ENCODE peak calls at places on chromosomes 6 and 20, in nine cellular contexts. One of them, this sample, is unnamed.

GRCh38 chr6:125157280-125157679 is 3.7 kb downstream of the TPD52L1 start:
- DNase-seq in Peyer's patch: no peak
- DNase-seq in BJ: no peak
- DNase-seq in suprapubic skin: no peak
- DNase-seq in left lung: no peak
- DNase-seq in SK-N-SH: no peak
- DNase-seq in cardiac fibroblast: no peak
- DNase-seq in NB4: no peak
- DNase-seq in cardiac muscle cell: no peak
- DNase-seq in this sample: no peak

GRCh38 chr6:29553268-29554057 is 6.1 kb downstream of the UBD start:
- DNase-seq in Peyer's patch: no peak
- DNase-seq in BJ: no peak
- DNase-seq in suprapubic skin: no peak
- DNase-seq in left lung: peak; percentile 71
- DNase-seq in SK-N-SH: peak; percentile 53
- DNase-seq in cardiac fibroblast: peak; percentile 57
- DNase-seq in NB4: peak; percentile 9
- DNase-seq in cardiac muscle cell: peak; percentile 84
- DNase-seq in this sample: peak; percentile 64

GRCh38 chr6:170132011-170132521 is 158.8 kb downstream of the DLL1 start:
- DNase-seq in Peyer's patch: no peak
- DNase-seq in BJ: no peak
- DNase-seq in suprapubic skin: no peak
- DNase-seq in left lung: peak; percentile 21
- DNase-seq in SK-N-SH: no peak
- DNase-seq in cardiac fibroblast: no peak
- DNase-seq in NB4: no peak
- DNase-seq in cardiac muscle cell: no peak
- DNase-seq in this sample: no peak

GRCh38 chr6:35473075-35473848 is 5.1 kb downstream of the RPL10A start:
- DNase-seq in Peyer's patch: no peak
- DNase-seq in BJ: no peak
- DNase-seq in suprapubic skin: no peak
- DNase-seq in left lung: no peak
- DNase-seq in SK-N-SH: no peak
- DNase-seq in cardiac fibroblast: no peak
- DNase-seq in NB4: peak; percentile 62
- DNase-seq in cardiac muscle cell: no peak
- DNase-seq in this sample: no peak

GRCh38 chr6:16819752-16820151 is 58.5 kb upstream of the ATXN1 start:
- DNase-seq in Peyer's patch: no peak
- DNase-seq in BJ: no peak
- DNase-seq in suprapubic skin: no peak
- DNase-seq in left lung: no peak
- DNase-seq in SK-N-SH: no peak
- DNase-seq in cardiac fibroblast: peak; percentile 20
- DNase-seq in NB4: peak; percentile 39
- DNase-seq in cardiac muscle cell: no peak
- DNase-seq in this sample: peak; percentile 20

GRCh38 chr6:118403036-118403435 is 145.1 kb upstream of the PLN start:
- DNase-seq in Peyer's patch: no peak
- DNase-seq in BJ: peak; percentile 9
- DNase-seq in suprapubic skin: no peak
- DNase-seq in left lung: no peak
- DNase-seq in SK-N-SH: no peak
- DNase-seq in cardiac fibroblast: no peak
- DNase-seq in NB4: no peak
- DNase-seq in cardiac muscle cell: no peak
- DNase-seq in this sample: no peak

GRCh38 chr20:57561356-57562279 is 708 bp downstream of the PCK1 start:
- DNase-seq in Peyer's patch: no peak
- DNase-seq in BJ: no peak
- DNase-seq in suprapubic skin: no peak
- DNase-seq in left lung: no peak
- DNase-seq in SK-N-SH: no peak
- DNase-seq in cardiac fibroblast: no peak
- DNase-seq in NB4: no peak
- DNase-seq in cardiac muscle cell: no peak
- DNase-seq in this sample: no peak

GRCh38 chr6:87040729-87041128 is 54.2 kb downstream of the CGA start:
- DNase-seq in Peyer's patch: no peak
- DNase-seq in BJ: no peak
- DNase-seq in suprapubic skin: no peak
- DNase-seq in left lung: no peak
- DNase-seq in SK-N-SH: no peak
- DNase-seq in cardiac fibroblast: no peak
- DNase-seq in NB4: no peak
- DNase-seq in cardiac muscle cell: no peak
- DNase-seq in this sample: no peak

GRCh38 chr6:13454286-13455221 is 32.8 kb downstream of the GFOD1 start:
- DNase-seq in Peyer's patch: no peak
- DNase-seq in BJ: no peak
- DNase-seq in suprapubic skin: peak; percentile 80
- DNase-seq in left lung: peak; percentile 67
- DNase-seq in SK-N-SH: peak; percentile 42
- DNase-seq in cardiac fibroblast: peak; percentile 48
- DNase-seq in NB4: peak; percentile 87
- DNase-seq in cardiac muscle cell: peak; percentile 61
- DNase-seq in this sample: peak; percentile 58

GRCh38 chr6:118252474-118252873 is 295.6 kb upstream of the PLN start:
- DNase-seq in Peyer's patch: no peak
- DNase-seq in BJ: no peak
- DNase-seq in suprapubic skin: no peak
- DNase-seq in left lung: no peak
- DNase-seq in SK-N-SH: no peak
- DNase-seq in cardiac fibroblast: no peak
- DNase-seq in NB4: peak; percentile 32
- DNase-seq in cardiac muscle cell: no peak
- DNase-seq in this sample: no peak

GRCh38 chr6:158894192-158894591 is 75.0 kb upstream of the EZR start:
- DNase-seq in Peyer's patch: no peak
- DNase-seq in BJ: peak; percentile 74
- DNase-seq in suprapubic skin: no peak
- DNase-seq in left lung: no peak
- DNase-seq in SK-N-SH: no peak
- DNase-seq in cardiac fibroblast: peak; percentile 83
- DNase-seq in NB4: no peak
- DNase-seq in cardiac muscle cell: peak; percentile 84
- DNase-seq in this sample: peak; percentile 84

GRCh38 chr6:90502866-90503407 is 83.9 kb downstream of the MAP3K7 start:
- DNase-seq in Peyer's patch: no peak
- DNase-seq in BJ: no peak
- DNase-seq in suprapubic skin: no peak
- DNase-seq in left lung: no peak
- DNase-seq in SK-N-SH: no peak
- DNase-seq in cardiac fibroblast: no peak
- DNase-seq in NB4: peak; percentile 42
- DNase-seq in cardiac muscle cell: no peak
- DNase-seq in this sample: peak; percentile 11

GRCh38 chr6:42453649-42454427 is 2.1 kb upstream of the TRERF1 start:
- DNase-seq in Peyer's patch: peak; percentile 77
- DNase-seq in BJ: no peak
- DNase-seq in suprapubic skin: peak; percentile 76
- DNase-seq in left lung: peak; percentile 51
- DNase-seq in SK-N-SH: peak; percentile 43
- DNase-seq in cardiac fibroblast: no peak
- DNase-seq in NB4: peak; percentile 81
- DNase-seq in cardiac muscle cell: peak; percentile 47
- DNase-seq in this sample: peak; percentile 29

GRCh38 chr20:38357653-38358207 is 11.4 kb downstream of the LBP start:
- DNase-seq in Peyer's patch: no peak
- DNase-seq in BJ: no peak
- DNase-seq in suprapubic skin: no peak
- DNase-seq in left lung: peak; percentile 43
- DNase-seq in SK-N-SH: no peak
- DNase-seq in cardiac fibroblast: no peak
- DNase-seq in NB4: no peak
- DNase-seq in cardiac muscle cell: no peak
- DNase-seq in this sample: no peak

GRCh38 chr6:32840604-32841246 is 2.2 kb upstream of the TAP2 start:
- DNase-seq in Peyer's patch: no peak
- DNase-seq in BJ: no peak
- DNase-seq in suprapubic skin: no peak
- DNase-seq in left lung: no peak
- DNase-seq in SK-N-SH: no peak
- DNase-seq in cardiac fibroblast: no peak
- DNase-seq in NB4: no peak
- DNase-seq in cardiac muscle cell: no peak
- DNase-seq in this sample: no peak

GRCh38 chr6:15400572-15401004 is 154.7 kb downstream of the JARID2 start:
- DNase-seq in Peyer's patch: no peak
- DNase-seq in BJ: no peak
- DNase-seq in suprapubic skin: no peak
- DNase-seq in left lung: peak; percentile 48
- DNase-seq in SK-N-SH: peak; percentile 61
- DNase-seq in cardiac fibroblast: peak; percentile 44
- DNase-seq in NB4: peak; percentile 71
- DNase-seq in cardiac muscle cell: peak; percentile 62
- DNase-seq in this sample: peak; percentile 56

GRCh38 chr6:166393535-166393823 is 10.7 kb upstream of the MPC1 start:
- DNase-seq in Peyer's patch: no peak
- DNase-seq in BJ: no peak
- DNase-seq in suprapubic skin: no peak
- DNase-seq in left lung: no peak
- DNase-seq in SK-N-SH: no peak
- DNase-seq in cardiac fibroblast: no peak
- DNase-seq in NB4: no peak
- DNase-seq in cardiac muscle cell: no peak
- DNase-seq in this sample: no peak

GRCh38 chr6:126721581-126722145 is 381.7 kb downstream of the CENPW start:
- DNase-seq in Peyer's patch: no peak
- DNase-seq in BJ: peak; percentile 82
- DNase-seq in suprapubic skin: no peak
- DNase-seq in left lung: no peak
- DNase-seq in SK-N-SH: no peak
- DNase-seq in cardiac fibroblast: peak; percentile 77
- DNase-seq in NB4: no peak
- DNase-seq in cardiac muscle cell: peak; percentile 83
- DNase-seq in this sample: peak; percentile 91

GRCh38 chr6:127118505-127119360 is at the start of gene RSPO3:
- DNase-seq in Peyer's patch: peak; percentile 47
- DNase-seq in BJ: no peak
- DNase-seq in suprapubic skin: peak; percentile 71
- DNase-seq in left lung: peak; percentile 40
- DNase-seq in SK-N-SH: peak; percentile 44
- DNase-seq in cardiac fibroblast: peak; percentile 29
- DNase-seq in NB4: peak; percentile 47
- DNase-seq in cardiac muscle cell: peak; percentile 39
- DNase-seq in this sample: peak; percentile 39

GRCh38 chr6:94417364-94417763 is 998.0 kb upstream of the EPHA7 start:
- DNase-seq in Peyer's patch: no peak
- DNase-seq in BJ: no peak
- DNase-seq in suprapubic skin: no peak
- DNase-seq in left lung: no peak
- DNase-seq in SK-N-SH: no peak
- DNase-seq in cardiac fibroblast: no peak
- DNase-seq in NB4: no peak
- DNase-seq in cardiac muscle cell: no peak
- DNase-seq in this sample: no peak

GRCh38 chr6:169382735-169383134 is 129.1 kb upstream of the THBS2 start:
- DNase-seq in Peyer's patch: no peak
- DNase-seq in BJ: no peak
- DNase-seq in suprapubic skin: no peak
- DNase-seq in left lung: no peak
- DNase-seq in SK-N-SH: no peak
- DNase-seq in cardiac fibroblast: no peak
- DNase-seq in NB4: no peak
- DNase-seq in cardiac muscle cell: no peak
- DNase-seq in this sample: no peak

GRCh38 chr6:156988276-156989158 is 211.3 kb downstream of the ARID1B start:
- DNase-seq in Peyer's patch: no peak
- DNase-seq in BJ: no peak
- DNase-seq in suprapubic skin: no peak
- DNase-seq in left lung: no peak
- DNase-seq in SK-N-SH: peak; percentile 39
- DNase-seq in cardiac fibroblast: no peak
- DNase-seq in NB4: peak; percentile 62
- DNase-seq in cardiac muscle cell: peak; percentile 34
- DNase-seq in this sample: peak; percentile 17

GRCh38 chr20:3681352-3681930 is 369 bp downstream of the ADAM33 start:
- DNase-seq in Peyer's patch: no peak
- DNase-seq in BJ: no peak
- DNase-seq in suprapubic skin: no peak
- DNase-seq in left lung: no peak
- DNase-seq in SK-N-SH: no peak
- DNase-seq in cardiac fibroblast: no peak
- DNase-seq in NB4: no peak
- DNase-seq in cardiac muscle cell: no peak
- DNase-seq in this sample: no peak
- H3K4me3 ChIP-seq in Peyer's patch: peak overlapping the region; percentile 57
- H3K4me3 ChIP-seq in BJ: peak overlapping the region; percentile 85
- H3K4me3 ChIP-seq in suprapubic skin: peak overlapping the region; percentile 54
- H3K4me3 ChIP-seq in left lung: peak overlapping the region; percentile 34
- H3K4me3 ChIP-seq in SK-N-SH: no peak overlapping the region
- H3K4me3 ChIP-seq in cardiac fibroblast: peak overlapping the region; percentile 49
- H3K4me3 ChIP-seq in NB4: no peak overlapping the region
- H3K4me3 ChIP-seq in cardiac muscle cell: no peak overlapping the region
- H3K4me3 ChIP-seq in this sample: peak overlapping the region; percentile 51

GRCh38 chr6:168345896-168346754 is 26.5 kb upstream of the DACT2 start:
- DNase-seq in Peyer's patch: no peak
- DNase-seq in BJ: no peak
- DNase-seq in suprapubic skin: no peak
- DNase-seq in left lung: no peak
- DNase-seq in SK-N-SH: no peak
- DNase-seq in cardiac fibroblast: no peak
- DNase-seq in NB4: no peak
- DNase-seq in cardiac muscle cell: no peak
- DNase-seq in this sample: no peak
- TF ChIP-seq CTCF in Peyer's patch: no peak
- TF ChIP-seq CTCF in BJ: no peak
- TF ChIP-seq CTCF in suprapubic skin: no peak
- TF ChIP-seq CTCF in left lung: no peak
- TF ChIP-seq CTCF in SK-N-SH: no peak
- TF ChIP-seq CTCF in cardiac fibroblast: no peak
- TF ChIP-seq CTCF in NB4: no peak
- TF ChIP-seq CTCF in cardiac muscle cell: no peak
- TF ChIP-seq CTCF in this sample: no peak

DNA sequence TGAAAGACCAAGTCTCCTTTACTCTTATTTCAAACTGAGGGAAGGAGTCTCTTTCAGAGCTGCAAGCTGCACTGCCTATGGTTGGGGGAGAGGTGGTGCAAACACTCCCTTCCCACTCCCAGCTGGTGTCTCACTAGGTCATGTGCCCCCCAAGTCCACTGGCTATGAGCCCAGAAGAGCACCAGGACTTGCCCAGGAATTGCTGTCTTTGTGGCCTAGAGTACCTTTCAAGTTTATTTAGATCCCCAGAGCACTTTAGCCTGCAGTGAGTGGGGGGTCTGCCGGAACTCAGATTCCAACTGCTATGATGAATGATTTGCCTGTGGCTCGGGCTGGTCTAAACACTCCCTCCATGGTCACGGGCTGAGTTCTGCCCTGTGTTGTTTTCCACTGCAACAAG is 192.6 kb upstream of the CITED2 start:
- DNase-seq in Peyer's patch: no peak
- DNase-seq in BJ: no peak
- DNase-seq in suprapubic skin: no peak
- DNase-seq in left lung: no peak
- DNase-seq in SK-N-SH: no peak
- DNase-seq in cardiac fibroblast: no peak
- DNase-seq in NB4: no peak
- DNase-seq in cardiac muscle cell: no peak
- DNase-seq in this sample: no peak
- H3K4me3 ChIP-seq in Peyer's patch: no peak overlapping the region
- H3K4me3 ChIP-seq in BJ: no peak overlapping the region
- H3K4me3 ChIP-seq in suprapubic skin: no peak overlapping the region
- H3K4me3 ChIP-seq in left lung: no peak overlapping the region
- H3K4me3 ChIP-seq in SK-N-SH: no peak overlapping the region
- H3K4me3 ChIP-seq in cardiac fibroblast: no peak overlapping the region
- H3K4me3 ChIP-seq in NB4: no peak overlapping the region
- H3K4me3 ChIP-seq in cardiac muscle cell: no peak overlapping the region
- H3K4me3 ChIP-seq in this sample: no peak overlapping the region

GRCh38 chr6:21616005-21616404 is 22.5 kb downstream of the SOX4 start:
- DNase-seq in Peyer's patch: no peak
- DNase-seq in BJ: no peak
- DNase-seq in suprapubic skin: no peak
- DNase-seq in left lung: no peak
- DNase-seq in SK-N-SH: peak; percentile 50
- DNase-seq in cardiac fibroblast: no peak
- DNase-seq in NB4: no peak
- DNase-seq in cardiac muscle cell: no peak
- DNase-seq in this sample: no peak
- TF ChIP-seq CTCF in Peyer's patch: no peak
- TF ChIP-seq CTCF in BJ: no peak
- TF ChIP-seq CTCF in suprapubic skin: no peak
- TF ChIP-seq CTCF in left lung: no peak
- TF ChIP-seq CTCF in SK-N-SH: no peak
- TF ChIP-seq CTCF in cardiac fibroblast: no peak
- TF ChIP-seq CTCF in NB4: no peak
- TF ChIP-seq CTCF in cardiac muscle cell: no peak
- TF ChIP-seq CTCF in this sample: no peak

This sample was measured in fibroblast of pulmonary artery.